ENCODE peak calls at places on chromosomes 13 and 19, in seven cellular contexts. A is lower lobe of right lung, H is adrenal gland, B is HL-60, K is breast epithelium, J is transverse colon, L is tibial artery. G is an unnamed sample. For H3K27me3, the result is how much of the 10 kb centered on the place peaks cover.

GRCh38 chr19:56869886-56870285 is 29.4 kb upstream of the PEG3 start:
- DNase-seq in K (no peak), H (no peak), J (no peak), A (no peak), L (no peak), B (no peak), G (no peak)

GRCh38 chr19:58020985-58021384 is 12.8 kb upstream of the ZSCAN1 start:
- DNase-seq in L (no peak), A (no peak), B (no peak), H (no peak), J (no peak), K (peak), G (no peak)

GRCh38 chr13:30334663-30335386 is 27.5 kb upstream of the KATNAL1 start:
- DNase-seq in J (no peak), A (no peak), B (peak), K (no peak), H (no peak), L (no peak), G (no peak)

GRCh38 chr13:75715598-75716523 is 79.7 kb downstream of the LMO7 start:
- DNase-seq in K (no peak), H (no peak), B (no peak), L (no peak), A (no peak), J (no peak), G (no peak)

GRCh38 chr13:76903544-76904162 is 17.4 kb upstream of the KCTD12 start:
- DNase-seq in L (peak), K (no peak), H (peak), B (peak), J (peak), A (peak), G (peak)

GRCh38 chr19:38152461-38153379 is 71.3 kb downstream of the DPF1 start:
- DNase-seq in K (no peak), J (no peak), A (no peak), H (no peak), B (no peak), L (no peak), G (no peak)

GRCh38 chr19:41325947-41326706 is 16.2 kb downstream of the CCDC97 start:
- DNase-seq in L (peak), J (peak), H (no peak), A (no peak), K (no peak), B (no peak), G (peak)

GRCh38 chr13:37868691-37869505 is 674 bp downstream of the TRPC4 start:
- DNase-seq in H (no peak), B (no peak), J (no peak), K (no peak), L (peak), A (no peak), G (no peak)

GRCh38 chr19:18437481-18438330 is at the start of gene ISYNA1:
- DNase-seq in B (no peak), A (peak), K (no peak), L (no peak), J (peak), H (peak), G (peak)

GRCh38 chr19:48547722-48548121 is 4.2 kb upstream of the SULT2B1 start:
- DNase-seq in A (no peak), H (no peak), L (no peak), K (no peak), B (no peak), J (no peak), G (no peak)

GRCh38 chr13:105937451-105937850 is 598.0 kb downstream of the EFNB2 start:
- DNase-seq in K (no peak), L (no peak), A (no peak), J (no peak), H (no peak), B (no peak), G (no peak)

GRCh38 chr19:3968556-3969434 is 2.1 kb downstream of the DAPK3 start:
- DNase-seq in K (peak), B (no peak), A (peak), H (peak), L (peak), J (peak), G (no peak)

GRCh38 chr19:50198431-50199253 is 4.8 kb upstream of the MYH14 start:
- DNase-seq in J (no peak), H (peak), A (no peak), K (no peak), B (no peak), L (no peak), G (no peak)

GRCh38 chr13:25908390-25908789 is 143.4 kb downstream of the SHISA2 start:
- DNase-seq in A (no peak), B (no peak), H (no peak), J (no peak), L (no peak), K (no peak), G (no peak)

GRCh38 chr13:50025446-50025845 is 10.2 kb downstream of the KCNRG start:
- DNase-seq in J (no peak), B (no peak), A (no peak), H (no peak), K (no peak), L (no peak), G (no peak)
- H3K27ac ChIP-seq in J (no peak), B (no peak), A (no peak), H (no peak), K (peak), L (no peak), G (no peak)

DNA sequence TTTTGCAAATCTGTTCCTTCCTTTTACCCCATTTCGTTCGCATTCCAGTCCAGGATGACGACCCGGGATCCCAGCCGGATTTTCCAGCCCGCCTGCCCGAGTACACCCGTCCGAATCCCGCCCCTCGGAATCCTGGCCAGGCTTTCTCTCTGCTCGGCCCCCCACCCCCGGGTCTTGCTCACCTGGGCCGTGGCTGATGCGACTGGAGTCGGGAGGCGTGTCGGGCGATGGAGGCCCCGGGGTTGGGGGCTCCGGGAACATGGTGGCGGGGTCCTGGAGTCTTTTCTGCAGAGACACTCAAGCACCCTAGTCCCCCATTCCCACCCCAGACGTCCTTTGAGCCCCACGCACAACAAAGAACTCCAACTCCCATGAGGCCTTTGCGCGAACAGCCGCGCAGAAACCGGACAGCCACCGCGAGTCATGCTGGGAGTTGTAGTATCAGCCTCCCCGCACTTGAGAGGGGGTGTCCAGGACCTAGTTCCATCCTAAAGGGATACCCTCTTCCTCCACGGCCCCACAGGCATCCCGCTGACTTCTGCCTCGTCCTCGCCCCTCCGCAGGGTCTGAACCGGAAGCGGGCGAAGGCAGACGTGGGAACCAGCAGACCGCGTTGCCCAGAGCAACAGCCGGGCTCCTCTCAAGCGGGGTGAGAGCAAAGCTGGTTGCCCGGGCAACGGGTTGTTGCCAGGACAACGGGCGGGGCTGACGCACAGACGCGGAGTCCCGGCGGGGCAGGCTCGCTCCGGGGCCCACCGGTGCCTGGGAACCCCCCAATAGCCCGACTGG is 1.1 kb downstream of the SYT5 start:
- DNase-seq in L (no peak), J (peak), A (peak), B (peak), H (peak), K (no peak), G (peak)
- TF ChIP-seq CTCF in L (no peak), J (no peak), A (no peak), B (no peak), H (no peak), K (no peak), G (no peak)

DNA sequence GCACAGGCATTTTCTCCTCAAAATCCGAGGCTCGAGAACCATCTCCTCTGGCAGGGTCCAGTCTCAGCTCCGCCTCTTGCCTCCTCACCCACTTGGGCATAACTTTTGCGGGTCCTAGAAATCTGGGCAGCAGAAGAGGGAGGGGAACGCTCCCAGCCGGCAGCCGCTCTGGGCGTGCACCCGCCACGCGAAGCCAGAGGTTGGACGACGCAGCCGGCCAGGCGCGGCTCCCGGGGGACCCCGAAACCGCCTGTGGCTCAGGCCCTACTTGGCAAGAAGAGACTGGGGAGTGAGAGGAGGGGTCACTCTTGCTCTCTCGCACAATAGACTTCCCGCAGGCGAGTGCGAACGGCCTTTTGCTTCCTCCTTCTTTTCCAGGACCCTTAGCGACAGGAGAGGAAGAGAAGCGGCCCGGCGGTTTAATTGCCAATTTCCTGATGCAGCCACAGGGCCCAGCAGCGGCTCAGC is 6.0 kb upstream of the SOX1 start:
- DNase-seq in A (no peak), B (no peak), K (no peak), L (no peak), J (no peak), H (no peak), G (no peak)
- H3K27me3 ChIP-seq in A (half or more), B (half or more), K (half or more), L (half or more), J (half or more), H (half or more), G (half or more)

GRCh38 chr13:113785051-113786010 is 26.3 kb downstream of the TMEM255B start:
- DNase-seq in K (no peak), H (no peak), B (peak), J (no peak), L (peak), A (no peak), G (no peak)

GRCh38 chr13:113786262-113786841 is 27.3 kb downstream of the TMEM255B start:
- DNase-seq in K (no peak), J (no peak), L (peak), B (no peak), H (no peak), A (no peak), G (no peak)

GRCh38 chr13:113789167-113789566 is 30.1 kb downstream of the TMEM255B start:
- DNase-seq in A (no peak), B (no peak), K (no peak), J (no peak), H (no peak), L (no peak), G (no peak)

GRCh38 chr13:113788413-113789135 is 29.5 kb downstream of the TMEM255B start:
- DNase-seq in H (no peak), J (no peak), B (no peak), A (no peak), L (peak), K (no peak), G (peak)

DNA sequence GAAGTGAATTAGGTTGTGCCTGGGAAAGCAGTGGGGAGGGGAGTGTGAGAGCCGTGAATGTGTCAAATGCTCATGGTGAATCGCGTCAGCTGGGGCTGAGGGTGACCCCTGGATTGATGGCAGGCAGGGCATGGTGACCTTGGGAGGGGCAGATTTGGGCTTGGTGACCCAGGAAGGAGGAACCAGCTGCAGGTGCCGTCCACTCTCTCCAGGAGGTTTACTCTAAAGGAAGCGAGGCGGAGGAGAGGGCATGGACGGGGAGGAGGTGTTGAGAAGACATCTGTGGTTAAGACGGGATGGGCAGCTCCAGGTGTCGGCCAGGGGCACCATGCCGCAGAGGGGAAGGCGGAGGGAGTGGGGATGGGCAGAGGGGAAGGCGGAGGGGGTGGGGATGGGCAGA is 28.7 kb downstream of the TMEM255B start:
- DNase-seq in K (no peak), A (no peak), L (peak), J (no peak), B (no peak), H (no peak), G (no peak)
- H3K27ac ChIP-seq in K (no peak), A (no peak), L (no peak), J (no peak), B (no peak), H (no peak), G (no peak)

DNA sequence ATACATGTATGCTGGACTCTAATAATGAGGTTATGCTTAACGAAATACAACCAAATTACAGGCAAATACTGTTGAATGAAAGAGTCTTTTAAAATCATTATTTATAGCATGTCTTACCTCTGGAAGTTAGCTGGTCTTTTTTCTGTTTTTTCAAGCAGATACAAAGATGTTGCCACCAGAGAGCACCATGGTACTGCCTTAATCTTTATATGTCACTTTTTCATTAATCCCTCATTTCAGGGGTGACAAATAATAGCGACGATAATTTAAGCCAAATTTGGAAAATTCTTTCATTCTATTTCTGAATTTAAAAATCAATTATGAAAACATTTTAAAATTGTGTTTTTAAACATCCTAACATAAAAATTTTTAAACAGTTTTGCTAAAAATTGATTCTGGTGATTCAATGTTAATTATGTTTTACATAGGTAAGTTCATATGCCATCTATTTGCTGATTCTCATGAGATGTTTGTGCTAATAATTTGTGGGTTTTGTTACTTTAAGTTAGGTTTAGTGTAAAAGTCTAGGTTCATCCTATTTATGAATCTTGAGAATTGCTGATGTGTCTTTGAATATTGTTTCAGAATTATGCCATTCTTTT is 379.3 kb upstream of the SGCG start:
- DNase-seq in L (no peak), K (no peak), B (no peak), A (no peak), H (no peak), J (no peak), G (no peak)
- TF ChIP-seq CTCF in L (no peak), K (no peak), B (no peak), A (peak), H (peak), J (peak), G (no peak)

DNA sequence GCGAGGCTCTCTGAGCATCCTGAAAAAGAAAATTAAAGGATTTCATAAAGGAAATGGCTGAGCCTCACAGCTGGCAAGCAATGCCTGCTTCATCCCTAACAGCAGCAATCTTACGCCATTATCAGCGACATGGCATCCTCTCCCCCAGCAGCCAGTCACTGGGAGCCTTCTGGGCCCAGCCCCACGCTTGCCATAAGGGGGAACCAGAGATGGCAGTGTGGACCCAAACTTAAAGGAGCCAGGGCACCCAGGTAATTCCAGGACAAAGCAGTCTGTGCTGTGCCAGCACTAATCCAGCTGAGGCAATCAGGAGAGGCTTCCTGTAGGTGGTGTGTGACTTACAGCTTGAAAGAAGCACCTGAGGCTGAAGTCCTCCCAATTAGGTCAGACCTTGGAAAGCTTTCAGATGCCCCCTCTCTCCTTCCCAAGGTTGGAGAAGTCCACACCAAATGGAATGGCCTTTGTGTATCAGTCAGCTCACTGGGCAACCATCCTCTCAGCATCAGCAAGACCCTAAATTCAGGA is 10.3 kb downstream of the VSTM2B start:
- DNase-seq in J (no peak), H (no peak), B (no peak), K (no peak), L (peak), A (no peak), G (no peak)
- H3K27me3 ChIP-seq in J (under half), H (under half), B (under half), K (half or more), L (under half), A (under half), G (under half)

G was measured in CD4-positive, alpha-beta T cell.